ENCODE peak calls at places on chromosomes 2 and 18, in ten cellular contexts. V is iris pigment epithelial cell; U is stimulated activated CD4-positive, alpha-beta T cell treated with anti-CD3 and anti-CD28 coated beads, Interleukin-1b, Interleukin-23, amount 100 ng/mL, for 24 hours; K is anterior cingulate cortex; M is astrocyte of the spinal cord; R is NCI-H1092; T is CD8-positive, alpha-beta T cell; F is activated gamma-delta T cell treated with Interleukin-2 at 50 U/mL for 16 hours; Q is stimulated activated CD8-positive, alpha-beta memory T cell treated with anti-CD3 and anti-CD28 coated beads, Interleukin-12 subunit alpha, Interleukin-12 subunit beta, amount 100 ng/mL, for 4 hours; N is hypothalamus. B is an unnamed sample.

GRCh38 chr18:78978336-78979057 is 1.1 kb upstream of the SALL3 start:
- DNase-seq in N (no peak), K (no peak), T (no peak), F (no peak), Q (no peak), V (no peak), R (no peak), M (peak), U (no peak), B (peak)

GRCh38 chr2:37653805-37654378 is 17.6 kb downstream of the CDC42EP3 start:
- DNase-seq in U (no peak), N (peak), K (no peak), Q (no peak), T (no peak), M (no peak), R (no peak), V (no peak), F (no peak), B (no peak)

GRCh38 chr2:179443175-179443574 is 178.5 kb upstream of the SESTD1 start:
- DNase-seq in M (no peak), K (no peak), N (no peak), Q (no peak), T (no peak), R (no peak), U (no peak), V (no peak), F (no peak), B (no peak)

GRCh38 chr18:49275448-49275847 is 185.0 kb downstream of the DYM start:
- DNase-seq in U (no peak), M (no peak), K (no peak), T (no peak), N (no peak), V (no peak), R (no peak), F (no peak), Q (no peak), B (no peak)

GRCh38 chr2:30926606-30927005 is 119.4 kb upstream of the CAPN13 start:
- DNase-seq in R (no peak), K (no peak), U (no peak), F (no peak), Q (no peak), T (no peak), V (no peak), N (no peak), M (no peak), B (no peak)

GRCh38 chr2:71700880-71701397 is 247.6 kb downstream of the DYSF start:
- DNase-seq in U (no peak), M (no peak), F (no peak), K (peak), Q (no peak), N (peak), V (no peak), R (no peak), T (no peak), B (peak)

GRCh38 chr2:203025592-203025991 is 10.9 kb downstream of the NBEAL1 start:
- DNase-seq in T (no peak), V (no peak), F (no peak), K (no peak), Q (no peak), M (no peak), N (no peak), R (no peak), U (no peak), B (no peak)

GRCh38 chr2:39942970-39943369 is 163.9 kb upstream of the THUMPD2 start:
- DNase-seq in K (no peak), F (no peak), N (no peak), U (no peak), M (no peak), R (no peak), Q (no peak), V (peak), T (no peak), B (no peak)

GRCh38 chr2:1854747-1855146 is 110.4 kb upstream of the PXDN start:
- DNase-seq in U (no peak), Q (no peak), M (peak), R (no peak), N (peak), K (peak), T (no peak), V (peak), F (no peak), B (peak)

B was measured in frontal cortex.